ENCODE peak calls at places on chromosomes 5 and 9, in five cellular contexts. One of them, this sample, is unnamed.
A peak's percentile ranks its signal among the peaks of the same experiment; 100 is the strongest.

GRCh38 chr5:96934291-96934694 is 1.6 kb upstream of the LNPEP start:
- DNase-seq in psoas muscle: no peak
- DNase-seq in IMR-90: peak; percentile 42
- DNase-seq in A673: no peak
- DNase-seq in neuronal stem cell: no peak
- DNase-seq in this sample: no peak

GRCh38 chr5:152113401-152113800 is 188.8 kb upstream of the GLRA1 start:
- DNase-seq in neuronal stem cell: no peak
- DNase-seq in IMR-90: no peak
- DNase-seq in A673: no peak
- DNase-seq in psoas muscle: no peak
- DNase-seq in this sample: no peak

GRCh38 chr5:175847061-175847460 is 24.3 kb upstream of the CPLX2 start:
- DNase-seq in neuronal stem cell: no peak
- DNase-seq in IMR-90: no peak
- DNase-seq in psoas muscle: no peak
- DNase-seq in A673: no peak
- DNase-seq in this sample: no peak

GRCh38 chr5:179866241-179867078 is 7.8 kb upstream of the MRNIP start:
- DNase-seq in A673: no peak
- DNase-seq in psoas muscle: no peak
- DNase-seq in neuronal stem cell: no peak
- DNase-seq in IMR-90: no peak
- DNase-seq in this sample: no peak

GRCh38 chr5:14296533-14297331 is 153.6 kb downstream of the TRIO start:
- DNase-seq in A673: no peak
- DNase-seq in neuronal stem cell: no peak
- DNase-seq in psoas muscle: no peak
- DNase-seq in IMR-90: peak; percentile 36
- DNase-seq in this sample: no peak

GRCh38 chr9:108477538-108478006 is 378.2 kb downstream of the ACTL7B start:
- DNase-seq in psoas muscle: no peak
- DNase-seq in IMR-90: peak; percentile 87
- DNase-seq in neuronal stem cell: no peak
- DNase-seq in A673: no peak
- DNase-seq in this sample: no peak

GRCh38 chr5:83048277-83048676 is 28.9 kb downstream of the TMEM167A start:
- DNase-seq in psoas muscle: no peak
- DNase-seq in A673: no peak
- DNase-seq in IMR-90: peak; percentile 44
- DNase-seq in neuronal stem cell: no peak
- DNase-seq in this sample: no peak

GRCh38 chr5:178627259-178627598 is 379 bp upstream of the CLK4 start:
- DNase-seq in neuronal stem cell: no peak
- DNase-seq in IMR-90: no peak
- DNase-seq in psoas muscle: no peak
- DNase-seq in A673: no peak
- DNase-seq in this sample: no peak

GRCh38 chr9:79962836-79963235 is 391.1 kb downstream of the TLE4 start:
- DNase-seq in psoas muscle: no peak
- DNase-seq in A673: no peak
- DNase-seq in IMR-90: no peak
- DNase-seq in neuronal stem cell: peak; percentile 20
- DNase-seq in this sample: no peak

GRCh38 chr5:33148076-33148501 is 292.7 kb upstream of the TARS1 start:
- DNase-seq in psoas muscle: peak; percentile 49
- DNase-seq in A673: no peak
- DNase-seq in neuronal stem cell: no peak
- DNase-seq in IMR-90: peak; percentile 90
- DNase-seq in this sample: no peak

GRCh38 chr9:120413121-120414048 is 166.6 kb downstream of the CDK5RAP2 start:
- DNase-seq in A673: no peak
- DNase-seq in neuronal stem cell: peak; percentile 36
- DNase-seq in psoas muscle: no peak
- DNase-seq in IMR-90: no peak
- DNase-seq in this sample: no peak

GRCh38 chr9:124012368-124013262 is 1.0 kb downstream of the LHX2 start:
- DNase-seq in neuronal stem cell: no peak
- DNase-seq in psoas muscle: no peak
- DNase-seq in A673: no peak
- DNase-seq in IMR-90: no peak
- DNase-seq in this sample: no peak

GRCh38 chr5:137304227-137304874 is 194.8 kb downstream of the SPOCK1 start:
- DNase-seq in psoas muscle: no peak
- DNase-seq in IMR-90: no peak
- DNase-seq in neuronal stem cell: no peak
- DNase-seq in A673: no peak
- DNase-seq in this sample: no peak

GRCh38 chr5:169426674-169427250 is 125.8 kb upstream of the SLIT3 start:
- DNase-seq in psoas muscle: no peak
- DNase-seq in A673: no peak
- DNase-seq in IMR-90: no peak
- DNase-seq in neuronal stem cell: no peak
- DNase-seq in this sample: no peak

GRCh38 chr5:81425569-81425968 is 31.6 kb upstream of the ACOT12 start:
- DNase-seq in A673: peak; percentile 76
- DNase-seq in IMR-90: peak; percentile 65
- DNase-seq in neuronal stem cell: peak; percentile 31
- DNase-seq in psoas muscle: no peak
- DNase-seq in this sample: no peak

GRCh38 chr5:14231156-14231555 is 88.0 kb downstream of the TRIO start:
- DNase-seq in A673: no peak
- DNase-seq in IMR-90: peak; percentile 54
- DNase-seq in psoas muscle: no peak
- DNase-seq in neuronal stem cell: no peak
- DNase-seq in this sample: no peak

GRCh38 chr5:59810041-59810440 is 83.5 kb downstream of the PDE4D start:
- DNase-seq in psoas muscle: peak; percentile 70
- DNase-seq in IMR-90: peak; percentile 71
- DNase-seq in neuronal stem cell: peak; percentile 70
- DNase-seq in A673: peak; percentile 77
- DNase-seq in this sample: no peak

GRCh38 chr9:108972626-108973209 is 38.5 kb downstream of the ABITRAM start:
- DNase-seq in psoas muscle: no peak
- DNase-seq in A673: peak; percentile 27
- DNase-seq in neuronal stem cell: no peak
- DNase-seq in IMR-90: peak; percentile 31
- DNase-seq in this sample: no peak

GRCh38 chr9:130438368-130438981 is 6.3 kb upstream of the ASS1 start:
- DNase-seq in A673: no peak
- DNase-seq in psoas muscle: no peak
- DNase-seq in neuronal stem cell: no peak
- DNase-seq in IMR-90: no peak
- DNase-seq in this sample: no peak

GRCh38 chr5:9562101-9562500 is 16.2 kb upstream of the SEMA5A start:
- DNase-seq in A673: peak; percentile 70
- DNase-seq in neuronal stem cell: no peak
- DNase-seq in psoas muscle: no peak
- DNase-seq in IMR-90: no peak
- DNase-seq in this sample: no peak

GRCh38 chr9:98235126-98235525 is 20.3 kb downstream of the TBC1D2 start:
- DNase-seq in psoas muscle: no peak
- DNase-seq in IMR-90: peak; percentile 58
- DNase-seq in A673: no peak
- DNase-seq in neuronal stem cell: no peak
- DNase-seq in this sample: no peak

GRCh38 chr9:98232926-98233325 is 22.5 kb downstream of the TBC1D2 start:
- DNase-seq in neuronal stem cell: no peak
- DNase-seq in psoas muscle: no peak
- DNase-seq in A673: no peak
- DNase-seq in IMR-90: no peak
- DNase-seq in this sample: no peak

GRCh38 chr9:98240475-98240874 is 15.0 kb downstream of the TBC1D2 start:
- DNase-seq in neuronal stem cell: no peak
- DNase-seq in IMR-90: no peak
- DNase-seq in psoas muscle: no peak
- DNase-seq in A673: no peak
- DNase-seq in this sample: no peak

GRCh38 chr9:98234231-98234825 is 21.1 kb downstream of the TBC1D2 start:
- DNase-seq in neuronal stem cell: no peak
- DNase-seq in IMR-90: no peak
- DNase-seq in psoas muscle: no peak
- DNase-seq in A673: no peak
- DNase-seq in this sample: no peak

DNA sequence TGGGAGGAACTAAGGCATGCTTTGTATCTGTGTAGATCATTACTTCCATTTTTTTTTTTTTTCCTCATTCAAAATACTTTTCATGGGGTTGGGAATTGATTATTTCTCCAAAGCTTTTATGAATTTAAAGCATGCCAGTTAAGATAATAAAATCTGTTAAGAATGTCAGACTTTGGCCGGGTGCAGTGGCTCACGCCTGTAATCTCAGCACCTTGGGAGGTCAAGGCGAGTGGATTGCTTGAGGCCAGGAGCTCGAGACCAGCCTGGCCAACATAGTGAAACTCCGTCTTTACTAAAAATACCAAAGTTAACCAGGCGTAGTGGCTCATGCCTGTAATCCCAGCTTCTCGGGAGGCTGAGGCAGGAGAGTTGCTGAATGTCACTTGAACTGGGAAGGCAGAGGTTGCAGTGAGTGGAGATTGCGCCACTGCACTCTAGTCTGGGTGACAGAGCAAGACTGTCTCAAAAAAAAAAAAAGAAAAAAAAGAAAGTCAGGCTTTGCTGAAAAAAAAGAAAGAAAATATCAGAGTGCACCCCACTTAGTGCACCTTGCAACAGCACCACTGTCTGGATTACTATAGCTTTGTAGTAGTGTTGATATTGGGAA is 18.5 kb downstream of the TBC1D2 start:
- DNase-seq in psoas muscle: no peak
- DNase-seq in IMR-90: no peak
- DNase-seq in A673: no peak
- DNase-seq in neuronal stem cell: no peak
- DNase-seq in this sample: no peak
- H3K27ac ChIP-seq in psoas muscle: no peak overlapping the region
- H3K27ac ChIP-seq in IMR-90: no peak overlapping the region
- H3K27ac ChIP-seq in A673: no peak overlapping the region
- H3K27ac ChIP-seq in neuronal stem cell: no peak overlapping the region
- H3K27ac ChIP-seq in this sample: no peak overlapping the region

DNA sequence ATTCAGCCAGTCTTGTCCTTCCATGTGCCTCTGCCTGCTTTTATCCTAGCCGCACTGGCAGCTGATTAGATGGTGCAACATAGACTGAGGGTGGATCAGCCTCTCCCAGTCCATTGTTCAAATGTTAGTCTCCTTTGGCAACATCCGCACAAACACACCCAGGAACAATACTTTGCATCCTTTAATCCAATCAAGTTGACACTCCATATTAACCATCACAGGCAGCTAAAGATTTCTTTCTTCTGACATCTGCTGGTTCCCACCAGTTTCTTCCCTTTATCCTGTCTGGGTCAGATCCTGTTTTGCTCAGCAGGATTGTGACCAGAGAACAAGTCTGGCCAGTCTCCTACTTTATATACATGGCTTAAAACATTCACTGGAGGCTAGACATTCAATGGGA is 276.4 kb upstream of the TYRP1 start:
- DNase-seq in A673: peak; percentile 3
- DNase-seq in IMR-90: no peak
- DNase-seq in psoas muscle: no peak
- DNase-seq in neuronal stem cell: peak; percentile 27
- DNase-seq in this sample: no peak
- H3K27ac ChIP-seq in A673: no peak overlapping the region
- H3K27ac ChIP-seq in IMR-90: no peak overlapping the region
- H3K27ac ChIP-seq in psoas muscle: no peak overlapping the region
- H3K27ac ChIP-seq in neuronal stem cell: no peak overlapping the region
- H3K27ac ChIP-seq in this sample: no peak overlapping the region

DNA sequence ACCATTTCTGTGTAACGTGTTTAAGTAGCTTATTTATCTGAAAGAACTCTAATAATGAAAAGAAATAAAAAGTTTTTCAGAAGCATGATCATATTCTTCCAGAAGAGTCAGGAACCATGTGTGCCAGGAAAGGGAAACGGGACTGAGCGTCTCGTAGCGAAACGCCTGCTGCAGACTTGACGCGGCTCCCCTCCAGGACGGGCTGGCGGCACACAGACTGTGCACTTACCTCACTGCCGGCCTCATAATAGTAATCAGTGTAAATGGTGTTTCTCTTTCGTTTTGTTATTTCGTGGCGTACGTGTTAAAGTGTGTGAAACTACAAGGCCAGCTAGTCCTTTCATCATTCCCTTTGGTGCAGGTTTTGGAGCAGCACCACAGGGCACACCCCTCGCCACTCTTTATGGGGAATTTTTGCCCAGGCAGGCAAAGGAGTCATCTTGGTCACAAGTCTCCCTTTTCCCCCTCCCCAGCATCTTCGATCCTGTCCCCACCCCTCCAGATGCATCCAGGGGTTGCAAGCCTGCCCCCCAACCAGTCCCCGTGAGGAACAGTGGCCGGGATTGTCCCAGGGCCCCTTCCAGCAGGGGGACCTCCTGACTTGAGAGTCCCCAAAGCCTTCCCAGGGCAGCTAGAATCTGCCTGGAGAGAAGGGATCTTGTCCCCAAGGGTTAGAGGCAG is 233.1 kb downstream of the FANCC start:
- DNase-seq in neuronal stem cell: no peak
- DNase-seq in IMR-90: no peak
- DNase-seq in A673: no peak
- DNase-seq in psoas muscle: no peak
- DNase-seq in this sample: no peak
- H3K27ac ChIP-seq in neuronal stem cell: no peak overlapping the region
- H3K27ac ChIP-seq in IMR-90: no peak overlapping the region
- H3K27ac ChIP-seq in A673: no peak overlapping the region
- H3K27ac ChIP-seq in psoas muscle: peak overlapping the region; percentile 89
- H3K27ac ChIP-seq in this sample: no peak overlapping the region

DNA sequence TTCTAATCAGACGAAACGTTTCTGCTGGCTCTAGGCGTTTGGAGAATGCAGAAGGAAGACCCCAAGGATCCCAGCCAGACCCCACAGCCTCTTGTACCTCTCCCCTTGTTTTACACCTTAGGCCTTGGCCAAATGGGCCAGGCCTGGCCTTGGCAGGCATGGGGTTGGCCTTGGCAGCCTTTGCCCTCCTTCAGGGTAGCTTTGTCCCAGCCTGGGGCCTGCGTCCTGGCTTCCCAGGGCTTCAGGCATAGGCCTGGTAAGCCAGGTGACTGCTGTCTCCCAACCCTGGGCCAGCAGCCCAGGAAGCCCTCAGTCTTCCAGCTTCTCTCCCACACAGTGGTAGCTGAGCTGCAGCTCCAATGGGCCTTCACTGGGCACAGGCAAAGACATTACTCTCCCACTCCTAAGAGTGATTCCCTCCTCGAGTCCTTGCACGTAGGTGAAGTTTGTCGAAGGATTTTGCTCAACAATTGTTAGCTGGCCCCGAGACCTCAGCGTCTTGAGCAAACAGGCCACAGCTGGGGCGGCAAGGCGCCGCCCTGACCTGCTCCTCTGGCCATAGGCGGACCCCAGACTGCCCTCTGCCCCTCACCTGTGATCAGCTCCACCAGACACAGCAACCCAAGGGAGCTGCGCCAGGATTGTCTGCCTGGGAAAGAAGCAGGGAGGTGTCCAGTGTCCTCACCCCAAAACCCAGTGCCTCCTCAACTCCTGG is 1.1 kb upstream of the PITX1 start:
- DNase-seq in A673: no peak
- DNase-seq in neuronal stem cell: no peak
- DNase-seq in IMR-90: no peak
- DNase-seq in psoas muscle: no peak
- DNase-seq in this sample: no peak
- H3K27ac ChIP-seq in A673: no peak overlapping the region
- H3K27ac ChIP-seq in neuronal stem cell: no peak overlapping the region
- H3K27ac ChIP-seq in IMR-90: peak overlapping the region; percentile 92
- H3K27ac ChIP-seq in psoas muscle: peak overlapping the region; percentile 90
- H3K27ac ChIP-seq in this sample: peak overlapping the region; percentile 82

GRCh38 chr5:173777669-173778068 is 110.5 kb upstream of the CPEB4 start:
- DNase-seq in IMR-90: no peak
- DNase-seq in neuronal stem cell: no peak
- DNase-seq in A673: no peak
- DNase-seq in psoas muscle: no peak
- DNase-seq in this sample: no peak
- H3K27ac ChIP-seq in IMR-90: no peak overlapping the region
- H3K27ac ChIP-seq in neuronal stem cell: no peak overlapping the region
- H3K27ac ChIP-seq in A673: no peak overlapping the region
- H3K27ac ChIP-seq in psoas muscle: no peak overlapping the region
- H3K27ac ChIP-seq in this sample: no peak overlapping the region